ENCODE peak calls at places on chromosomes 12 and 14, in six cellular contexts. F is NCI-H510A treated with DMSO at 0.1 percent for 48 hours, J is fibroblast of pulmonary artery, X is hepatic stellate cell, N is Calu3, L is KBM-7. O is an unnamed sample.
A peak's percentile ranks its signal among the peaks of the same experiment; 100 is the strongest.

GRCh38 chr12:63149884-63150254 is 1.1 kb downstream of the AVPR1A start:
- DNase-seq in X (no peak), L (no peak), F (no peak), J (no peak), N (no peak), O (no peak)

GRCh38 chr12:307406-307805 is 44.8 kb upstream of the SLC6A13 start:
- DNase-seq in J (no peak), N (no peak), F (no peak), X (no peak), L (no peak), O (no peak)

GRCh38 chr12:108302471-108303311 is 36.4 kb downstream of the CMKLR1 start:
- DNase-seq in X (no peak), F (no peak), N (peak; percentile 75), J (peak; percentile 29), L (no peak), O (no peak)

GRCh38 chr12:19689801-19690472 is 250.6 kb downstream of the AEBP2 start:
- DNase-seq in L (no peak), X (no peak), J (no peak), N (peak; percentile 33), F (no peak), O (no peak)

GRCh38 chr12:57837779-57838562 is 8.6 kb downstream of the CTDSP2 start:
- DNase-seq in X (peak; percentile 63), N (no peak), F (peak; percentile 58), J (peak; percentile 79), L (peak; percentile 66), O (no peak)

GRCh38 chr12:120628919-120629318 is 11.5 kb upstream of the CABP1 start:
- DNase-seq in J (no peak), L (no peak), F (no peak), N (no peak), X (no peak), O (peak; percentile 40)

GRCh38 chr12:20356048-20356447 is 12.3 kb upstream of the PDE3A start:
- DNase-seq in F (no peak), N (no peak), X (no peak), L (no peak), J (no peak), O (no peak)

GRCh38 chr12:124655317-124656213 is 88.2 kb upstream of the NCOR2 start:
- DNase-seq in F (peak; percentile 31), N (no peak), L (peak; percentile 84), J (peak; percentile 99), X (peak; percentile 97), O (peak; percentile 92)

GRCh38 chr14:91078095-91078737 is 17.8 kb upstream of the RPS6KA5 start:
- DNase-seq in F (no peak), N (no peak), J (no peak), X (no peak), L (peak; percentile 13), O (no peak)

GRCh38 chr14:64572721-64573508 is 23.2 kb downstream of the PPP1R36 start:
- DNase-seq in J (no peak), F (no peak), L (no peak), N (no peak), X (no peak), O (peak; percentile 67)

GRCh38 chr14:74457511-74457910 is 31.5 kb upstream of the SYNDIG1L start:
- DNase-seq in X (no peak), L (no peak), F (no peak), N (no peak), J (no peak), O (no peak)

GRCh38 chr12:1594045-1594294 is 411 bp downstream of the FBXL14 start:
- DNase-seq in F (peak; percentile 54), J (no peak), N (peak; percentile 80), L (peak; percentile 35), X (peak; percentile 63), O (no peak)

GRCh38 chr12:124277394-124278222 is 17.3 kb upstream of the RFLNA start:
- DNase-seq in L (peak; percentile 27), N (no peak), F (peak; percentile 60), J (no peak), X (no peak), O (no peak)

GRCh38 chr14:71248204-71248603 is 340.9 kb downstream of the PCNX1 start:
- DNase-seq in F (no peak), L (no peak), J (no peak), X (no peak), N (no peak), O (no peak)

GRCh38 chr14:75979071-75979571 is 2.7 kb downstream of the TGFB3 start:
- DNase-seq in X (peak; percentile 70), J (peak; percentile 59), F (no peak), L (peak; percentile 54), N (peak; percentile 12), O (no peak)

GRCh38 chr12:52415870-52416750 is 10.0 kb upstream of the KRT82 start:
- DNase-seq in F (no peak), X (peak; percentile 72), L (no peak), J (peak; percentile 98), N (no peak), O (no peak)

GRCh38 chr14:55353686-55354467 is 57.8 kb downstream of the ATG14 start:
- DNase-seq in F (no peak), L (no peak), J (no peak), N (no peak), X (no peak), O (no peak)

GRCh38 chr12:53660064-53660463 is 15.8 kb downstream of the ATP5MC2 start:
- DNase-seq in F (no peak), J (peak; percentile 56), L (no peak), X (no peak), N (no peak), O (no peak)

GRCh38 chr12:48447755-48448154 is 24.6 kb upstream of the ANP32D start:
- DNase-seq in L (no peak), J (no peak), N (no peak), F (no peak), X (no peak), O (no peak)

O was measured in DMS 273 treated with DMSO at 0.1 percent for 48 hours.